ENCODE peak calls at places on chromosomes 7 and 10, in four cellular contexts. One of them, this sample, is unnamed.

GRCh38 chr7:104034679-104035078 is 45.2 kb upstream of the RELN start:
- DNase-seq in HepG2: no peak
- DNase-seq in K562: no peak
- DNase-seq in GM12878: no peak
- DNase-seq in this sample: no peak

GRCh38 chr7:140723002-140723401 is 26.5 kb downstream of the NDUFB2 start:
- DNase-seq in HepG2: no peak
- DNase-seq in K562: no peak
- DNase-seq in GM12878: no peak
- DNase-seq in this sample: no peak

GRCh38 chr10:133534417-133534816 is 7.3 kb downstream of the CYP2E1 start:
- DNase-seq in HepG2: no peak
- DNase-seq in K562: no peak
- DNase-seq in GM12878: no peak
- DNase-seq in this sample: no peak

GRCh38 chr7:100968650-100969049 is 715 bp upstream of the MUC12 start:
- DNase-seq in HepG2: no peak
- DNase-seq in K562: no peak
- DNase-seq in GM12878: no peak
- DNase-seq in this sample: no peak

GRCh38 chr10:96919785-96920425 is 87.8 kb downstream of the LCOR start:
- DNase-seq in HepG2: no peak
- DNase-seq in K562: no peak
- DNase-seq in GM12878: peak
- DNase-seq in this sample: no peak

GRCh38 chr7:27121656-27122055 is 8.9 kb downstream of the HOXA4 start:
- DNase-seq in HepG2: no peak
- DNase-seq in K562: no peak
- DNase-seq in GM12878: no peak
- DNase-seq in this sample: no peak

GRCh38 chr7:22980422-22980821 is 33.5 kb downstream of the HYCC1 start:
- DNase-seq in HepG2: no peak
- DNase-seq in K562: no peak
- DNase-seq in GM12878: no peak
- DNase-seq in this sample: no peak

GRCh38 chr7:24920702-24921679 is 59.0 kb downstream of the OSBPL3 start:
- DNase-seq in HepG2: no peak
- DNase-seq in K562: peak
- DNase-seq in GM12878: no peak
- DNase-seq in this sample: no peak

GRCh38 chr7:114085592-114086490 is 167.0 kb upstream of the PPP1R3A start:
- DNase-seq in HepG2: no peak
- DNase-seq in K562: no peak
- DNase-seq in GM12878: no peak
- DNase-seq in this sample: peak

GRCh38 chr10:5362873-5363272 is 1.9 kb upstream of the UCN3 start:
- DNase-seq in HepG2: no peak
- DNase-seq in K562: no peak
- DNase-seq in GM12878: no peak
- DNase-seq in this sample: no peak

GRCh38 chr10:118966131-118967125 is 63.1 kb upstream of the NANOS1 start:
- DNase-seq in HepG2: no peak
- DNase-seq in K562: no peak
- DNase-seq in GM12878: no peak
- DNase-seq in this sample: no peak

GRCh38 chr10:132861884-132862461 is 76.0 kb upstream of the NKX6-2 start:
- DNase-seq in HepG2: no peak
- DNase-seq in K562: no peak
- DNase-seq in GM12878: no peak
- DNase-seq in this sample: peak

GRCh38 chr10:33381897-33382578 is 47.6 kb upstream of the NRP1 start:
- DNase-seq in HepG2: peak
- DNase-seq in K562: no peak
- DNase-seq in GM12878: no peak
- DNase-seq in this sample: no peak

GRCh38 chr7:121278120-121279021 is 50.4 kb upstream of the WNT16 start:
- DNase-seq in HepG2: no peak
- DNase-seq in K562: peak
- DNase-seq in GM12878: peak
- DNase-seq in this sample: no peak

GRCh38 chr7:94997547-94997946 is 90.2 kb downstream of the PPP1R9A start:
- DNase-seq in HepG2: no peak
- DNase-seq in K562: no peak
- DNase-seq in GM12878: no peak
- DNase-seq in this sample: no peak

GRCh38 chr7:72403677-72404076 is 8.5 kb downstream of the CALN1 start:
- DNase-seq in HepG2: no peak
- DNase-seq in K562: no peak
- DNase-seq in GM12878: no peak
- DNase-seq in this sample: no peak

GRCh38 chr7:86598311-86598710 is 45.4 kb upstream of the GRM3 start:
- DNase-seq in HepG2: peak
- DNase-seq in K562: peak
- DNase-seq in GM12878: no peak
- DNase-seq in this sample: peak

GRCh38 chr10:127193125-127193524 is 3.3 kb downstream of the INSYN2A start:
- DNase-seq in HepG2: no peak
- DNase-seq in K562: no peak
- DNase-seq in GM12878: no peak
- DNase-seq in this sample: no peak

GRCh38 chr10:95266674-95267095 is 24.1 kb downstream of the PDLIM1 start:
- DNase-seq in HepG2: peak
- DNase-seq in K562: peak
- DNase-seq in GM12878: no peak
- DNase-seq in this sample: no peak

GRCh38 chr7:117858731-117859130 is 14.5 kb downstream of the CTTNBP2 start:
- DNase-seq in HepG2: no peak
- DNase-seq in K562: no peak
- DNase-seq in GM12878: no peak
- DNase-seq in this sample: no peak

GRCh38 chr10:58921366-58921947 is 255.0 kb upstream of the PHYHIPL start:
- DNase-seq in HepG2: no peak
- DNase-seq in K562: no peak
- DNase-seq in GM12878: no peak
- DNase-seq in this sample: no peak

GRCh38 chr10:84429926-84430520 is 101.6 kb downstream of the CCSER2 start:
- DNase-seq in HepG2: peak
- DNase-seq in K562: peak
- DNase-seq in GM12878: peak
- DNase-seq in this sample: peak

GRCh38 chr7:65896279-65896678 is 23.4 kb downstream of the VKORC1L1 start:
- DNase-seq in HepG2: no peak
- DNase-seq in K562: no peak
- DNase-seq in GM12878: no peak
- DNase-seq in this sample: no peak

GRCh38 chr7:2812119-2812487 is 32.0 kb downstream of the GNA12 start:
- DNase-seq in HepG2: no peak
- DNase-seq in K562: no peak
- DNase-seq in GM12878: no peak
- DNase-seq in this sample: no peak

GRCh38 chr7:129951076-129952011 is 1.4 kb downstream of the UBE2H start:
- DNase-seq in HepG2: no peak
- DNase-seq in K562: peak
- DNase-seq in GM12878: no peak
- DNase-seq in this sample: no peak

GRCh38 chr10:15627617-15628196 is 92.0 kb downstream of the ITGA8 start:
- DNase-seq in HepG2: no peak
- DNase-seq in K562: peak
- DNase-seq in GM12878: no peak
- DNase-seq in this sample: no peak

GRCh38 chr7:129644634-129645230 is 33.2 kb downstream of the NRF1 start:
- DNase-seq in HepG2: peak
- DNase-seq in K562: peak
- DNase-seq in GM12878: no peak
- DNase-seq in this sample: no peak

GRCh38 chr10:71235808-71236207 is 23.4 kb downstream of the UNC5B start:
- DNase-seq in HepG2: no peak
- DNase-seq in K562: no peak
- DNase-seq in GM12878: no peak
- DNase-seq in this sample: no peak

GRCh38 chr7:45974540-45975360 is 53.7 kb upstream of the IGFBP3 start:
- DNase-seq in HepG2: peak
- DNase-seq in K562: no peak
- DNase-seq in GM12878: no peak
- DNase-seq in this sample: no peak

GRCh38 chr10:24414597-24414996 is 205.7 kb downstream of the KIAA1217 start:
- DNase-seq in HepG2: no peak
- DNase-seq in K562: no peak
- DNase-seq in GM12878: no peak
- DNase-seq in this sample: no peak

GRCh38 chr7:2399848-2400587 is 3.4 kb upstream of the CHST12 start:
- DNase-seq in HepG2: peak
- DNase-seq in K562: peak
- DNase-seq in GM12878: no peak
- DNase-seq in this sample: no peak

GRCh38 chr10:69633673-69634635 is 3.9 kb downstream of the FAM241B start:
- DNase-seq in HepG2: no peak
- DNase-seq in K562: no peak
- DNase-seq in GM12878: no peak
- DNase-seq in this sample: no peak

GRCh38 chr7:82339958-82340357 is 103.6 kb downstream of the CACNA2D1 start:
- DNase-seq in HepG2: no peak
- DNase-seq in K562: no peak
- DNase-seq in GM12878: no peak
- DNase-seq in this sample: no peak

GRCh38 chr7:93569189-93569588 is 5.3 kb downstream of the CALCR start:
- DNase-seq in HepG2: no peak
- DNase-seq in K562: no peak
- DNase-seq in GM12878: no peak
- DNase-seq in this sample: no peak
- TF ChIP-seq CREM in HepG2: no peak
- TF ChIP-seq CREM in K562: no peak
- TF ChIP-seq CREM in GM12878: no peak
- TF ChIP-seq CREM in this sample: no peak

DNA sequence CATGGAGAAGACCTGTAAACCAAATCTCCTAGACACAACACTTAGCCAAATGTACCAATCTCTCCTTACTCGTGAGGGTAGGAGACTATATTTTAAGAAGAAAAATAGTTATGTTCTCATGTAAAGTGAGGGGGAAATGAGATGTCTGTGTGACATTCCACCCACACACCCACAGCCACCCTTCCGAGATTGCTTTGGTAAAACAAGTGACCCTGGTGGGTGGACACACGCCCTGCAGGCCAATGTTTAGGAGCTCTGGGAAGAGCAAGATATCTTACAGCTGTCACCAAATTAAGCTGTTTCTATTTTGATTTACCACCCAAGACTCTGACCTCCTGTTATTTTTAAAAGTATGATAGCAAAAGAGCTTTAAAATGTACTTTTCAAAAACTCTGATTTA is 147.2 kb upstream of the PFKP start:
- DNase-seq in HepG2: no peak
- DNase-seq in K562: no peak
- DNase-seq in GM12878: no peak
- DNase-seq in this sample: no peak
- TF ChIP-seq CREM in HepG2: no peak
- TF ChIP-seq CREM in K562: no peak
- TF ChIP-seq CREM in GM12878: no peak
- TF ChIP-seq CREM in this sample: no peak

DNA sequence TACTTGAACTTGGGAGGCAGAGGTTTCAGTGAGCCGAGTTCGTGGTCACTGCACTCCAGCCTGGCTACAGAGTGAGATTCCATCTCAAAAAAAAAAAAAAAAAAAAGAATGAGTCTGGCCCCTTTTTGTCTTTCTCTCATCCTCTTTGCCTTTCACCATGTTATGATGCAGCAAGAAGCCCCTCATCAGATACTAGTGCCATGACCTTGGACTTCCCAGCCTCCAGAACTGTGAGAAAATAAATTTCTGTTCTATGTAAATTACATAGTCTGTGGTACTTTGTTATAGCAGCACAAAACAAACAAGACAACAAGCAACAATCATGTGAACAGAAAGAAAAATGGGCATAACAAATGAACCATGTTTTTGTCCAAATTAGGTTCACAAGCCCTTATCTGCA is 2.3 kb upstream of the DBNL start:
- DNase-seq in HepG2: no peak
- DNase-seq in K562: no peak
- DNase-seq in GM12878: no peak
- DNase-seq in this sample: no peak
- TF ChIP-seq CREM in HepG2: no peak
- TF ChIP-seq CREM in K562: no peak
- TF ChIP-seq CREM in GM12878: no peak
- TF ChIP-seq CREM in this sample: no peak

GRCh38 chr7:88276605-88277153 is 30.0 kb downstream of the STEAP4 start:
- DNase-seq in HepG2: no peak
- DNase-seq in K562: no peak
- DNase-seq in GM12878: no peak
- DNase-seq in this sample: no peak

GRCh38 chr7:88278881-88279280 is 27.8 kb downstream of the STEAP4 start:
- DNase-seq in HepG2: no peak
- DNase-seq in K562: no peak
- DNase-seq in GM12878: no peak
- DNase-seq in this sample: no peak

GRCh38 chr7:88279323-88279722 is 27.4 kb downstream of the STEAP4 start:
- DNase-seq in HepG2: no peak
- DNase-seq in K562: no peak
- DNase-seq in GM12878: no peak
- DNase-seq in this sample: no peak

GRCh38 chr7:88281729-88282128 is 25.0 kb downstream of the STEAP4 start:
- DNase-seq in HepG2: no peak
- DNase-seq in K562: no peak
- DNase-seq in GM12878: no peak
- DNase-seq in this sample: no peak

GRCh38 chr7:88280801-88281200 is 25.9 kb downstream of the STEAP4 start:
- DNase-seq in HepG2: no peak
- DNase-seq in K562: no peak
- DNase-seq in GM12878: no peak
- DNase-seq in this sample: no peak
- TF ChIP-seq CREM in HepG2: no peak
- TF ChIP-seq CREM in K562: no peak
- TF ChIP-seq CREM in GM12878: no peak
- TF ChIP-seq CREM in this sample: no peak

DNA sequence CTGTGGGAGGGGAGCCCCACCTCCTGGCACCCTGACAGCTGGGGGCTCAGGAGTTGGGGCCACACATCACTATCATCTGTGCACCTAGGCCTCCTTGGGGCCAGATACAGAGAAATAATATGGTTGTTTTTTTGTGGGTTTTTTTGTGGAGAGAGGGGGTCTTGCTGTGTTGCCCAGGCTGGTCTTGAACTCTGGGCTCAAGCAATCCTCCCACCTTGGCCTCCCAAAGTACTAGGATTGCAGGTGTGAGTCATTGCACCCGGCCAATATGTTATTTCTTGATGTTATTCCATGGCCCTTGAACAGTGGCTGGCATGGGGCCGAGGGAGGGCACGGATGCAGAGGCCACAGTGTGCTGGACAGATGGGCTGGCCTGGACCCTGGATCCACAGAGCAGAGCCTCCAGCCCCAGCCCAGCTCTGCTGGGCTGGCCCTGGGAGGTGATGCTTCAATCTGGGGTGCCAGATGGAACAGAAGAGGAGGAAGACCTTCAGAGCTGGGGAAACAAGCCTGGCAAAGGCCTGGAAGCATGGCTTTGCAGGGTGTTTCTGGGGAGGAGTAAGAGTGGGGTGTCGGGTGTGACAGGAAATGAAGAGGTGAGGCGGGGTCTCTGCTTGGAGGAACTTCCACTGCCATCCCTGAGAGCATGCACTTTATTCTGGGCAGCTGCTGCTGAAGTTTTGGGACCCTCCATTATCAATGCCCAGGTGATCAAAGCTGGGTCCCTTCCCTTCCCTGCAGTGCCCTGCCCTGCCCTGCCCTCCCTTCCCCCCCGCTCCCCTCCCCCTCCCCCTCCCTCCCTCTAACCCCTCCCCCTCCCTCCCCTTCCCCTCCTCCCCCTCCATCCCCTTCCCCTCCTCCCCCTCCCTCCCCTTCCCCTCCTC is 3.7 kb upstream of the FZD9 start:
- DNase-seq in HepG2: no peak
- DNase-seq in K562: no peak
- DNase-seq in GM12878: no peak
- DNase-seq in this sample: no peak
- TF ChIP-seq CREM in HepG2: no peak
- TF ChIP-seq CREM in K562: no peak
- TF ChIP-seq CREM in GM12878: no peak
- TF ChIP-seq CREM in this sample: no peak